ENCODE peak calls at places on chromosome 18, in eight cellular contexts. J is OCI-LY7, O is iPS DF 6.9, K is stomach, M is left ventricle myocardium inferior, R is thyroid gland, C is A549, Y is upper lobe of right lung. L is an unnamed sample.

GRCh38 chr18:55486936-55487335 is 101.1 kb downstream of the TCF4 start:
- DNase-seq in M (no peak), R (no peak), C (no peak), O (no peak), J (no peak), Y (no peak), K (no peak), L (no peak)

GRCh38 chr18:23257686-23258565 is 122.6 kb downstream of the CABLES1 start:
- DNase-seq in R (no peak), J (no peak), O (no peak), M (no peak), C (no peak), K (no peak), Y (no peak), L (no peak)

GRCh38 chr18:11996907-11997306 is 15.6 kb downstream of the IMPA2 start:
- DNase-seq in J (no peak), K (no peak), R (no peak), M (no peak), C (no peak), Y (no peak), O (no peak), L (no peak)

GRCh38 chr18:79786781-79787526 is 10.8 kb upstream of the KCNG2 start:
- DNase-seq in C (no peak), O (no peak), J (no peak), M (no peak), K (no peak), Y (peak; percentile 40), R (no peak), L (no peak)

GRCh38 chr18:21444465-21445023 is 156.0 kb downstream of the ESCO1 start:
- DNase-seq in O (peak; percentile 35), K (no peak), C (peak; percentile 69), J (peak; percentile 42), M (no peak), Y (no peak), R (peak; percentile 39), L (no peak)

GRCh38 chr18:21489119-21489750 is 111.3 kb downstream of the ESCO1 start:
- DNase-seq in K (peak; percentile 45), J (peak; percentile 67), M (no peak), Y (no peak), R (peak; percentile 39), O (peak; percentile 63), C (peak; percentile 60), L (no peak)

GRCh38 chr18:32308493-32309120 is 118.8 kb downstream of the MEP1B start:
- DNase-seq in M (no peak), O (no peak), C (peak; percentile 53), K (no peak), J (no peak), Y (no peak), R (no peak), L (no peak)

GRCh38 chr18:4908239-4908638 is 288.8 kb downstream of the AKAIN1 start:
- DNase-seq in C (no peak), K (no peak), M (no peak), J (no peak), O (no peak), R (no peak), Y (no peak), L (no peak)

GRCh38 chr18:72692086-72692485 is 147.9 kb upstream of the CBLN2 start:
- DNase-seq in O (peak; percentile 76), C (no peak), R (peak; percentile 38), K (no peak), J (no peak), M (no peak), Y (no peak), L (no peak)

GRCh38 chr18:57797209-57797651 is 5.9 kb downstream of the ATP8B1 start:
- DNase-seq in M (no peak), Y (no peak), J (no peak), C (no peak), R (peak; percentile 69), O (no peak), K (peak; percentile 83), L (no peak)

GRCh38 chr18:45916302-45916701 is 50.8 kb downstream of the EPG5 start:
- DNase-seq in M (no peak), K (no peak), R (no peak), C (peak; percentile 10), O (no peak), J (peak; percentile 0), Y (no peak), L (no peak)

GRCh38 chr18:37314534-37314933 is 251.1 kb downstream of the CELF4 start:
- DNase-seq in R (no peak), C (no peak), M (no peak), O (no peak), K (no peak), J (no peak), Y (no peak), L (no peak)

GRCh38 chr18:74459877-74460276 is 2.8 kb upstream of the DIPK1C start:
- DNase-seq in J (no peak), M (no peak), C (peak; percentile 16), R (no peak), Y (no peak), K (no peak), O (no peak), L (no peak)

GRCh38 chr18:5705393-5705792 is 161.6 kb upstream of the EPB41L3 start:
- DNase-seq in K (no peak), C (no peak), R (no peak), M (no peak), J (no peak), O (no peak), Y (no peak), L (no peak)

GRCh38 chr18:59056706-59057492 is 82.8 kb upstream of the SEC11C start:
- DNase-seq in J (peak; percentile 73), Y (peak; percentile 71), C (peak; percentile 74), K (peak; percentile 85), O (no peak), M (peak; percentile 59), R (peak; percentile 88), L (peak; percentile 7)

GRCh38 chr18:57965246-57965645 is 78.8 kb upstream of the NEDD4L start:
- DNase-seq in M (no peak), J (no peak), K (no peak), O (no peak), R (no peak), Y (no peak), C (no peak), L (no peak)

GRCh38 chr18:67551146-67551545 is 34.6 kb upstream of the DSEL start:
- DNase-seq in Y (no peak), K (no peak), J (no peak), R (peak; percentile 4), M (no peak), O (no peak), C (no peak), L (no peak)

GRCh38 chr18:1976484-1976883 is 594.8 kb downstream of the METTL4 start:
- DNase-seq in O (no peak), C (no peak), M (no peak), J (no peak), R (no peak), K (no peak), Y (no peak), L (no peak)

GRCh38 chr18:79393181-79393598 is 2.5 kb upstream of the NFATC1 start:
- DNase-seq in M (no peak), K (no peak), Y (peak; percentile 67), J (peak; percentile 36), C (no peak), O (no peak), R (no peak), L (no peak)

DNA sequence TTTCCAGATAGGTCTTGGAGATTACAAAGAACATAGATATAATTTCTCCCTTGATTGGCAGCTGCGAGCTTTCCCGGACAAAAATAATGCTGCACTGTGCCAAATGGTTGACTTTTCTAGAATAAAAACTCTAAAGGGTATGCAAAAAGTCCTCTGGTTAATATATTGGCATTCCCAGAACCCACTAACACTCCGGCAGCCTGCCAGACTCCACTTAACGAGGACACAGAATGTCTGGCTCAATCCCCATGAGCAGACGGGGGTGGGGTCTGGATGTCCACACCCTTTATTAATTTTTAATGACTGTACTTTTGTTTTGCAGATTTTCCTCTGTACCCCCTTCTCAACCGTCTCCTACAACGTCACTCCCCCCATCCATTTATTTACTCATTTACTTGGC is 3.3 kb downstream of the LDLRAD4 start:
- DNase-seq in R (peak; percentile 79), M (peak; percentile 84), O (no peak), J (no peak), C (no peak), K (no peak), Y (no peak), L (no peak)
- H3K4me1 ChIP-seq in R (peaks cover 54% of the 10 kb centered on the region), M (peaks cover 80% of the 10 kb centered on the region), O (peaks cover 5% of the 10 kb centered on the region), J (no peaks in the 10 kb centered on the region), C (peaks cover 11% of the 10 kb centered on the region), K (peaks cover 66% of the 10 kb centered on the region), Y (peaks cover 48% of the 10 kb centered on the region), L (peaks cover 15% of the 10 kb centered on the region)

GRCh38 chr18:76459312-76459686 is 35.7 kb downstream of the ZNF516 start:
- DNase-seq in C (no peak), O (no peak), K (no peak), M (no peak), Y (peak; percentile 43), R (no peak), J (no peak), L (no peak)
- H3K4me1 ChIP-seq in C (peaks cover 26% of the 10 kb centered on the region), O (no peaks in the 10 kb centered on the region), K (peaks cover 22% of the 10 kb centered on the region), M (peaks cover 45% of the 10 kb centered on the region), Y (peaks cover 5% of the 10 kb centered on the region), R (peaks cover 15% of the 10 kb centered on the region), J (peaks cover 6% of the 10 kb centered on the region), L (no peaks in the 10 kb centered on the region)

GRCh38 chr18:44588466-44588865 is 92.2 kb upstream of the SETBP1 start:
- DNase-seq in K (no peak), M (no peak), J (no peak), R (no peak), C (no peak), O (no peak), Y (no peak), L (no peak)

GRCh38 chr18:44589709-44590108 is 91.0 kb upstream of the SETBP1 start:
- DNase-seq in R (no peak), K (no peak), Y (no peak), C (no peak), J (no peak), M (no peak), O (no peak), L (no peak)

GRCh38 chr18:44594779-44595467 is 85.8 kb upstream of the SETBP1 start:
- DNase-seq in J (no peak), O (no peak), R (no peak), Y (no peak), C (no peak), K (no peak), M (no peak), L (no peak)

GRCh38 chr18:44592639-44593038 is 88.0 kb upstream of the SETBP1 start:
- DNase-seq in R (no peak), C (no peak), O (no peak), Y (no peak), K (no peak), M (no peak), J (no peak), L (no peak)

DNA sequence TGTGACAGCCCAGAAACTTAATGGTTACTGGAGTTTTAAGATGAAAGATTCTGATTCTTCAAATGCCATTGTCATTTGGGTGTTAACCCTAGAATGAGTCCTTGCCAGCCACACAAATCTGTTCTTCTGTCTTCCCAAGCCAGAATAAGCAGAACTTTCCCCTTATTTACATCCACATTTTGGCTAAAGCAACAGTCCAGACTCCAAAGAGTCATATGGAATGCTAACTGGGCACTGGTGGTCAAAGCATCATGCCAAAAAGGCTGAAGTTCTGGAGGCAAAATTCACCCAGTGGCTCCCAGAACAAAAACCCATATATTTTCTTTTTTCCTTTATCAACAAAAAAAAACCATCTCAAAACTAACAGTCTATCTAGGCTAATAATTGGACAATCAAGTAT is 89.7 kb upstream of the SETBP1 start:
- DNase-seq in M (no peak), R (no peak), K (no peak), Y (no peak), C (no peak), J (no peak), O (no peak), L (no peak)
- H3K4me1 ChIP-seq in M (peaks cover 42% of the 10 kb centered on the region), R (peaks cover 22% of the 10 kb centered on the region), K (no peaks in the 10 kb centered on the region), Y (no peaks in the 10 kb centered on the region), C (peaks cover 12% of the 10 kb centered on the region), J (no peaks in the 10 kb centered on the region), O (peaks cover 1% of the 10 kb centered on the region), L (no peaks in the 10 kb centered on the region)

GRCh38 chr18:76955529-76956170 is 133.3 kb downstream of the ZNF236 start:
- DNase-seq in M (no peak), C (no peak), K (peak; percentile 94), O (no peak), R (peak; percentile 98), Y (peak; percentile 91), J (no peak), L (no peak)
- H3K4me1 ChIP-seq in M (peaks cover 28% of the 10 kb centered on the region), C (no peaks in the 10 kb centered on the region), K (peaks cover 59% of the 10 kb centered on the region), O (no peaks in the 10 kb centered on the region), R (peaks cover 40% of the 10 kb centered on the region), Y (peaks cover 28% of the 10 kb centered on the region), J (no peaks in the 10 kb centered on the region), L (no peaks in the 10 kb centered on the region)